ENCODE peak calls at places on chromosomes 6 and 20, in nine cellular contexts. I is psoas muscle, U is fibroblast of lung, A is sigmoid colon, Y is cardiac muscle cell, P is astrocyte, B is mucosa of descending colon, Z is right lobe of liver, H is ovary. C is an unnamed sample. For H3K9me3 and H3K36me3, the result is how much of the 10 kb centered on the place peaks cover.

GRCh38 chr20:45346291-45346718 is 1.9 kb downstream of the SDC4 start:
- DNase-seq in I (peak), U (no peak), A (no peak), Y (no peak), P (no peak), B (no peak), Z (no peak), H (no peak), C (no peak)

GRCh38 chr20:38231786-38232130 is 28.8 kb downstream of the KIAA1755 start:
- DNase-seq in I (peak), U (peak), A (peak), Y (peak), P (peak), B (no peak), Z (no peak), H (no peak), C (peak)

GRCh38 chr6:52839124-52840055 is 1.2 kb downstream of the GSTA5 start:
- DNase-seq in I (no peak), U (peak), A (no peak), Y (peak), P (no peak), B (no peak), Z (no peak), H (no peak), C (no peak)

GRCh38 chr6:16723833-16724232 is 37.4 kb downstream of the ATXN1 start:
- DNase-seq in I (no peak), U (peak), A (no peak), Y (peak), P (peak), B (no peak), Z (no peak), H (no peak), C (no peak)

GRCh38 chr20:43972692-43973091 is 58.0 kb downstream of the TOX2 start:
- DNase-seq in I (no peak), U (no peak), A (no peak), Y (no peak), P (no peak), B (no peak), Z (no peak), H (no peak), C (no peak)

GRCh38 chr6:157832250-157832967 is 9.4 kb downstream of the SNX9 start:
- DNase-seq in I (no peak), U (peak), A (no peak), Y (peak), P (peak), B (no peak), Z (no peak), H (no peak), C (no peak)

GRCh38 chr6:2639167-2639566 is 111.6 kb downstream of the MYLK4 start:
- DNase-seq in I (no peak), U (no peak), A (no peak), Y (no peak), P (no peak), B (no peak), Z (no peak), H (no peak), C (no peak)

GRCh38 chr20:50052550-50052949 is 60.4 kb downstream of the UBE2V1 start:
- DNase-seq in I (no peak), U (no peak), A (no peak), Y (no peak), P (no peak), B (no peak), Z (no peak), H (no peak), C (no peak)

GRCh38 chr6:21594427-21595264 is 1.1 kb downstream of the SOX4 start:
- DNase-seq in I (peak), U (peak), A (peak), Y (peak), P (peak), B (peak), Z (peak), H (peak), C (peak)

GRCh38 chr6:17863971-17864754 is 123.3 kb downstream of the KIF13A start:
- DNase-seq in I (peak), U (peak), A (peak), Y (no peak), P (peak), B (peak), Z (no peak), H (no peak), C (peak)

GRCh38 chr6:52539607-52540006 is 37.3 kb downstream of the TRAM2 start:
- DNase-seq in I (no peak), U (peak), A (no peak), Y (no peak), P (peak), B (no peak), Z (no peak), H (no peak), C (no peak)

GRCh38 chr20:38337561-38338140 is 8.6 kb upstream of the LBP start:
- DNase-seq in I (no peak), U (no peak), A (no peak), Y (peak), P (no peak), B (no peak), Z (peak), H (no peak), C (peak)

GRCh38 chr20:46979603-46980241 is 85.1 kb downstream of the EYA2 start:
- DNase-seq in I (no peak), U (no peak), A (no peak), Y (no peak), P (no peak), B (no peak), Z (no peak), H (no peak), C (no peak)

GRCh38 chr20:2084703-2085102 is 16.9 kb upstream of the STK35 start:
- DNase-seq in I (no peak), U (no peak), A (no peak), Y (peak), P (no peak), B (no peak), Z (no peak), H (no peak), C (no peak)
- H3K4me3 ChIP-seq in I (no peak), U (no peak), A (no peak), Y (no peak), P (no peak), B (no peak), Z (no peak), H (no peak), C (no peak)

GRCh38 chr6:167686204-167686893 is 140.4 kb upstream of the AFDN start:
- DNase-seq in I (no peak), U (no peak), A (no peak), Y (no peak), P (no peak), B (no peak), Z (no peak), H (no peak), C (no peak)
- H3K9me3 ChIP-seq in I (under half), U (under half), A (under half), Y (under half), P (under half), B (under half), Z (under half), H (under half), C (under half)

GRCh38 chr20:54914995-54915394 is 439.6 kb downstream of the DOK5 start:
- DNase-seq in I (no peak), U (no peak), A (no peak), Y (no peak), P (no peak), B (no peak), Z (no peak), H (no peak), C (no peak)
- H3K36me3 ChIP-seq in I (under half), U (under half), A (under half), Y (under half), P (under half), B (under half), Z (under half), H (under half), C (under half)

GRCh38 chr6:90364291-90364690 is 67.6 kb upstream of the BACH2 start:
- DNase-seq in I (no peak), U (no peak), A (no peak), Y (no peak), P (no peak), B (no peak), Z (no peak), H (no peak), C (no peak)
- H3K4me3 ChIP-seq in I (no peak), U (no peak), A (no peak), Y (no peak), P (no peak), B (no peak), Z (no peak), H (no peak), C (no peak)